ENCODE peak calls at places on chromosomes 1 and 21, in eight cellular contexts. J is fibroblast of mammary gland; R is CD8-positive, alpha-beta T cell; T is suprapubic skin; M is IMR-90; Y is heart left ventricle; Z is keratinocyte; F is GM13976. S is an unnamed sample.

GRCh38 chr1:223243441-223244050 is 100.5 kb upstream of the TLR5 start:
- DNase-seq in M (no peak), Y (no peak), R (peak; percentile 41), T (no peak), F (no peak), J (no peak), Z (no peak), S (no peak)

GRCh38 chr1:47501069-47501468 is 63.2 kb downstream of the FOXD2 start:
- DNase-seq in M (no peak), Z (no peak), R (no peak), Y (no peak), F (no peak), T (no peak), J (no peak), S (no peak)

GRCh38 chr1:182197555-182197954 is 136.0 kb upstream of the ZNF648 start:
- DNase-seq in F (no peak), M (no peak), Z (no peak), R (no peak), Y (no peak), J (peak; percentile 78), T (no peak), S (no peak)

GRCh38 chr1:156489166-156489934 is 11.2 kb downstream of the MEF2D start:
- DNase-seq in F (peak; percentile 55), Y (peak; percentile 75), Z (no peak), T (no peak), R (peak; percentile 64), J (no peak), M (peak; percentile 36), S (no peak)

GRCh38 chr21:25107708-25108107 is 499.6 kb downstream of the MRPL39 start:
- DNase-seq in T (no peak), J (peak; percentile 92), R (no peak), Z (no peak), F (no peak), Y (no peak), M (peak; percentile 94), S (no peak)

GRCh38 chr1:111436726-111437125 is 9.2 kb upstream of the OVGP1 start:
- DNase-seq in J (peak; percentile 57), Y (no peak), R (no peak), T (no peak), M (peak; percentile 83), F (no peak), Z (no peak), S (no peak)

GRCh38 chr21:43703068-43703880 is 15.7 kb upstream of the PDXK start:
- DNase-seq in Y (peak; percentile 43), T (no peak), R (no peak), M (peak; percentile 68), Z (no peak), J (peak; percentile 79), F (no peak), S (no peak)

GRCh38 chr1:47835409-47835808 is 161.8 kb downstream of the TRABD2B start:
- DNase-seq in J (no peak), M (no peak), Z (no peak), T (no peak), F (no peak), Y (no peak), R (no peak), S (no peak)

GRCh38 chr21:35239811-35240219 is 190.7 kb upstream of the RUNX1 start:
- DNase-seq in F (no peak), M (no peak), R (no peak), J (peak; percentile 59), Y (no peak), T (no peak), Z (no peak), S (no peak)

GRCh38 chr21:27633631-27634030 is 666.7 kb upstream of the ADAMTS5 start:
- DNase-seq in M (no peak), Z (no peak), J (no peak), Y (no peak), F (no peak), T (no peak), R (no peak), S (no peak)

GRCh38 chr1:94983343-94983742 is 56.4 kb upstream of the CNN3 start:
- DNase-seq in F (no peak), R (no peak), Y (no peak), J (peak; percentile 94), T (no peak), M (peak; percentile 88), Z (no peak), S (no peak)

GRCh38 chr1:6414443-6414844 is 5.3 kb downstream of the HES2 start:
- DNase-seq in M (peak; percentile 50), J (peak; percentile 46), F (peak; percentile 80), Z (peak; percentile 99), Y (no peak), R (no peak), T (no peak), S (no peak)

GRCh38 chr21:45906196-45906805 is 75.3 kb upstream of the COL6A1 start:
- DNase-seq in Z (no peak), Y (no peak), F (no peak), R (no peak), T (peak; percentile 37), J (no peak), M (no peak), S (no peak)

GRCh38 chr21:33261635-33262034 is 4.5 kb upstream of the IL10RB start:
- DNase-seq in Z (no peak), F (no peak), T (no peak), R (no peak), M (peak; percentile 62), Y (no peak), J (peak; percentile 66), S (no peak)

GRCh38 chr1:61050541-61051454 is 31.6 kb upstream of the NFIA start:
- DNase-seq in T (peak; percentile 84), M (no peak), Y (peak; percentile 81), Z (no peak), R (no peak), F (no peak), J (no peak), S (no peak)

GRCh38 chr1:30060738-30061137 is 662.6 kb downstream of the MATN1 start:
- DNase-seq in R (no peak), M (no peak), Y (no peak), J (no peak), Z (no peak), T (no peak), F (no peak), S (no peak)

GRCh38 chr1:63261736-63262142 is 60.6 kb upstream of the FOXD3 start:
- DNase-seq in Y (no peak), M (no peak), Z (no peak), T (no peak), R (no peak), J (peak; percentile 42), F (no peak), S (no peak)

DNA sequence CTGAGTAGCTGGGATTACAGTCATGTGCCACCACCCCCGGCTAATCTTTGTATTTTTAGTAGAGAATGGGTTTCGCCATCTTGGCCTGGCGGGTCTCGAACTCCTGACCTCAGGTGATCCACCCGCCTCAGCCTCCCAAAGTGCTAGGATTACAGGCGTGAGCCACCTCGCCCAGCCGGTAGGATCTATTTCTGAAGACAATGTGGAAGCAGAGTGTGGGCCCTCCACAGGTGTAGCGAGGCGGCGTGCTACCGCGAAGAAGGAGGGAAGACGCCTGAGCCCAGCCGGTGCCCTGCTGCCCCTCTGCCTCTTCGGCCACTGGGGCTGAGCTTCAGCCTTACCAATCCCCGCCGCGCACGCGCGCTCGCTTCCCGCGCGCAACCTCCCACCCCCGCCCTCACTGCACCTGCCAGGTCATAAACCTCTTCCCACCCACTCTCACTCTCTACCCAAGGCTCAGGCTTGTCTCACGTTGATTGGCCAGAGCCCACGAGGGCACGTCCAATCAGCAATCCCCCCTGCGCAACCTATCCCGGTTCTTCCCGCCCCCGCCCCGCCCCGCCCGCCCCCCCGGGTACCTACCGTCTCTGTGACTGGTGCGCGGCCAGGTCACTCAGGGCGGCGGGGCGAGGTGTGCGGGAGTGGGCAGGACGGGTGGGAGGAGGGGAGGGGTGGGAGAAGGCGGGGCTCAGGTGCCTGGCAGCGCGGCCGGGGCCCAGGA is 409 bp upstream of the HOOK1 start:
- DNase-seq in T (peak; percentile 79), R (peak; percentile 89), Y (peak; percentile 65), Z (peak; percentile 94), F (peak; percentile 94), J (peak; percentile 6), M (no peak), S (peak; percentile 33)
- TF ChIP-seq CTCF in T (no peak), R (no peak), Y (no peak), Z (no peak), F (no peak), J (no peak), M (no peak), S (no peak)

GRCh38 chr1:109644670-109645069 is 11.2 kb upstream of the GSTM4 start:
- DNase-seq in J (no peak), F (no peak), Y (no peak), T (no peak), Z (no peak), M (peak; percentile 81), R (peak; percentile 23), S (no peak)

GRCh38 chr1:109653286-109653685 is 2.6 kb upstream of the GSTM4 start:
- DNase-seq in M (no peak), Z (no peak), J (no peak), T (no peak), F (no peak), Y (no peak), R (no peak), S (no peak)

GRCh38 chr1:109652446-109652845 is 3.5 kb upstream of the GSTM4 start:
- DNase-seq in Y (no peak), T (no peak), F (no peak), Z (no peak), J (no peak), M (no peak), R (no peak), S (no peak)

GRCh38 chr1:109650609-109651008 is 5.3 kb upstream of the GSTM4 start:
- DNase-seq in R (no peak), Z (no peak), Y (no peak), F (no peak), M (peak; percentile 40), J (no peak), T (no peak), S (no peak)

DNA sequence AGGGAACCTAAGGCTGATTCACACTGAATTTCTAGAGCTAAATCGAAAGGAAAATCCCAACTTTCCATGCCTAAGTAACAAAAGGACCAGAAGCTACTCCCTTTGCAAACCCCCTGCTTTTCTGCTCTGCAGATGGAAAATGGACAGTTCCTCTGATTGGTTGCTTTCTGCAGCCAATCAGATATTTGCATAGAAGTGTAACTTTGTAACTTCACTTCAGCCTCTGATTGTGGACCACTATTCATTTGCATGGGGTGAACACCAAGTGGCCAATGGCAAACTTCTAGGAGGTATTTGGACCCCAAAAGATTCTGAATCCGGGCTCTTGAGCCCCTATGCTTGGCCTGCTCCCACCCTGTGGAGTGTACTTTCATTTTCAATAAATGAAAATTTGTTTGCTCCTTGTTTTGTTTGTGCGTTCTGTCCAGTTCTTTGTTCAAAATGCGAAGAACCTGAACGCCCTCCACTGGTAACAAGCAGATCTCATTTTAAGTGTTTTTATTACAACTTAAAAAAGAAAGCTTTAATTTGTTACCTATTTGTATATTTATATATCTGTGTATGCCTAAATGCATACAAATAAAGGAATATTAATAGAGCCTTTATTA is 6.4 kb upstream of the GSTM4 start:
- DNase-seq in F (no peak), J (peak; percentile 75), R (no peak), M (peak; percentile 43), Z (no peak), Y (no peak), T (no peak), S (no peak)
- TF ChIP-seq CTCF in F (no peak), J (peak; percentile 56), R (no peak), M (peak; percentile 33), Z (no peak), Y (no peak), T (no peak), S (no peak)

GRCh38 chr1:87478231-87478630 is 149.6 kb downstream of the LMO4 start:
- DNase-seq in J (peak; percentile 23), Z (no peak), T (no peak), M (peak; percentile 34), R (no peak), F (no peak), Y (peak; percentile 22), S (no peak)
- TF ChIP-seq CTCF in J (peak; percentile 10), Z (peak; percentile 40), T (no peak), M (no peak), R (no peak), F (no peak), Y (no peak), S (no peak)

GRCh38 chr1:229470406-229471043 is 36.6 kb upstream of the ACTA1 start:
- DNase-seq in R (no peak), M (no peak), F (no peak), Z (no peak), T (no peak), J (no peak), Y (no peak), S (no peak)
- TF ChIP-seq CTCF in R (no peak), M (no peak), F (no peak), Z (no peak), T (no peak), J (no peak), Y (no peak), S (no peak)